ENCODE peak calls at places on chromosome 17, in eight cellular contexts. H is A549, L is cardiac fibroblast, U is right atrium auricular region, W is neuronal stem cell, Q is osteoblast, Y is ascending aorta, I is foreskin fibroblast. X is an unnamed sample.

GRCh38 chr17:79285973-79286372 is 211.3 kb downstream of the ENGASE start:
- DNase-seq in H (no peak), L (no peak), U (no peak), W (no peak), Q (peak; percentile 44), Y (no peak), I (no peak), X (no peak)

GRCh38 chr17:70677783-70678647 is 508.7 kb downstream of the KCNJ2 start:
- DNase-seq in H (no peak), L (no peak), U (no peak), W (no peak), Q (no peak), Y (no peak), I (no peak), X (peak; percentile 17)

GRCh38 chr17:76033139-76033538 is 6.0 kb upstream of the EVPL start:
- DNase-seq in H (no peak), L (no peak), U (no peak), W (no peak), Q (peak; percentile 46), Y (no peak), I (no peak), X (no peak)

GRCh38 chr17:33968350-33969044 is 286.6 kb upstream of the CCL2 start:
- DNase-seq in H (peak; percentile 18), L (no peak), U (no peak), W (no peak), Q (no peak), Y (no peak), I (no peak), X (no peak)

GRCh38 chr17:30148376-30148775 is 31.8 kb downstream of the NSRP1 start:
- DNase-seq in H (no peak), L (no peak), U (no peak), W (no peak), Q (no peak), Y (no peak), I (no peak), X (no peak)

GRCh38 chr17:72296456-72296855 is 175.6 kb downstream of the SOX9 start:
- DNase-seq in H (no peak), L (peak; percentile 31), U (no peak), W (no peak), Q (no peak), Y (no peak), I (peak; percentile 9), X (no peak)

GRCh38 chr17:79836952-79837887 is 2.0 kb downstream of the CBX4 start:
- DNase-seq in H (peak; percentile 94), L (peak; percentile 73), U (peak; percentile 81), W (no peak), Q (peak; percentile 97), Y (no peak), I (peak; percentile 58), X (peak; percentile 83)

GRCh38 chr17:75238684-75239191 is 22.7 kb downstream of the GGA3 start:
- DNase-seq in H (peak; percentile 89), L (peak; percentile 73), U (no peak), W (peak; percentile 44), Q (peak; percentile 96), Y (no peak), I (peak; percentile 51), X (peak; percentile 92)

GRCh38 chr17:76710863-76711611 is at the start of gene MXRA7:
- DNase-seq in H (peak; percentile 49), L (peak; percentile 69), U (peak; percentile 79), W (peak; percentile 53), Q (peak; percentile 97), Y (no peak), I (peak; percentile 61), X (peak; percentile 97)

GRCh38 chr17:17253445-17253844 is 16.5 kb upstream of the FLCN start:
- DNase-seq in H (peak; percentile 25), L (no peak), U (no peak), W (no peak), Q (no peak), Y (no peak), I (no peak), X (no peak)

GRCh38 chr17:4839221-4839620 is 6.1 kb downstream of the MINK1 start:
- DNase-seq in H (no peak), L (no peak), U (no peak), W (no peak), Q (no peak), Y (no peak), I (no peak), X (no peak)

GRCh38 chr17:57808882-57809281 is 41.0 kb downstream of the MRPS23 start:
- DNase-seq in H (no peak), L (no peak), U (no peak), W (no peak), Q (no peak), Y (no peak), I (no peak), X (no peak)

GRCh38 chr17:17216236-17216635 is 10.1 kb upstream of the PLD6 start:
- DNase-seq in H (no peak), L (no peak), U (no peak), W (no peak), Q (peak; percentile 38), Y (no peak), I (no peak), X (peak; percentile 55)

GRCh38 chr17:3012926-3013581 is 50.4 kb downstream of the OR1D5 start:
- DNase-seq in H (peak; percentile 88), L (peak; percentile 67), U (peak; percentile 64), W (peak; percentile 52), Q (no peak), Y (no peak), I (peak; percentile 36), X (peak; percentile 94)

GRCh38 chr17:38959508-38959907 is 7.7 kb downstream of the FBXO47 start:
- DNase-seq in H (no peak), L (no peak), U (no peak), W (no peak), Q (no peak), Y (no peak), I (no peak), X (no peak)

GRCh38 chr17:38958326-38958725 is 8.9 kb downstream of the FBXO47 start:
- DNase-seq in H (no peak), L (peak; percentile 51), U (no peak), W (no peak), Q (no peak), Y (no peak), I (peak; percentile 13), X (no peak)

GRCh38 chr17:38960402-38960801 is 6.8 kb downstream of the FBXO47 start:
- DNase-seq in H (no peak), L (no peak), U (no peak), W (no peak), Q (no peak), Y (no peak), I (no peak), X (no peak)

GRCh38 chr17:38958756-38959155 is 8.4 kb downstream of the FBXO47 start:
- DNase-seq in H (no peak), L (peak; percentile 54), U (no peak), W (no peak), Q (no peak), Y (no peak), I (peak; percentile 8), X (no peak)
- H3K4me3 ChIP-seq in H (no peak overlapping the region), L (no peak overlapping the region), U (no peak overlapping the region), W (no peak overlapping the region), Q (no peak overlapping the region), Y (no peak overlapping the region), I (no peak overlapping the region), X (no peak overlapping the region)

GRCh38 chr17:10034719-10035475 is 129.8 kb upstream of the RCVRN start:
- DNase-seq in H (no peak), L (no peak), U (no peak), W (no peak), Q (no peak), Y (no peak), I (no peak), X (no peak)

GRCh38 chr17:10033449-10033848 is 128.4 kb upstream of the RCVRN start:
- DNase-seq in H (no peak), L (no peak), U (no peak), W (no peak), Q (no peak), Y (no peak), I (no peak), X (no peak)

GRCh38 chr17:10031606-10032005 is 126.5 kb upstream of the RCVRN start:
- DNase-seq in H (no peak), L (no peak), U (no peak), W (no peak), Q (no peak), Y (no peak), I (no peak), X (no peak)

GRCh38 chr17:10032142-10032541 is 127.1 kb upstream of the RCVRN start:
- DNase-seq in H (no peak), L (no peak), U (no peak), W (no peak), Q (no peak), Y (no peak), I (no peak), X (no peak)

DNA sequence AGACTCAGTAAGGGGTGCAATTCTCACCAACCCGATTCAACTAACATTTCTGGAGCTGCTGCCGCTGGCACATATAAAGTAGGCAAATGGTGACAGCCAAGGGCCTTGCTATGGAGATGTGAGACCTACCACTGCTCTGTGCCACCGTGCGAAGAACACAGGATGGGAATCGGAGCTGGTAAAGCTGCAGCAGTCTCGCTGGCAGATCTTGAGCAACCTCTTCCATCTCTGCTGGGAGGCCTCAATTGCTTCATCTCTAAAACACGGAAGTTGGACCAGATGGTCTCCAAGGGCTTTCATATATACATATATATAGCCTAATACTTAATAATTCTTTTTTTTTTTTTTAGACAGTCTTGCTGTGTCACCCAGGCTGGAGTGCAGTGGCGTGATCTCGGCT is 128.9 kb upstream of the RCVRN start:
- DNase-seq in H (no peak), L (no peak), U (peak; percentile 73), W (no peak), Q (no peak), Y (no peak), I (no peak), X (no peak)
- H3K4me3 ChIP-seq in H (no peak overlapping the region), L (no peak overlapping the region), U (peak overlapping the region; percentile 49), W (no peak overlapping the region), Q (no peak overlapping the region), Y (no peak overlapping the region), I (no peak overlapping the region), X (no peak overlapping the region)

GRCh38 chr17:50168319-50168718 is 2.5 kb downstream of the SGCA start:
- DNase-seq in H (no peak), L (no peak), U (no peak), W (no peak), Q (peak; percentile 11), Y (no peak), I (no peak), X (no peak)
- H3K4me3 ChIP-seq in H (no peak overlapping the region), L (no peak overlapping the region), U (no peak overlapping the region), W (no peak overlapping the region), Q (no peak overlapping the region), Y (no peak overlapping the region), I (no peak overlapping the region), X (no peak overlapping the region)

GRCh38 chr17:45874148-45874547 is 20.2 kb upstream of the MAPT start:
- DNase-seq in H (no peak), L (no peak), U (no peak), W (no peak), Q (no peak), Y (no peak), I (no peak), X (no peak)
- H3K4me3 ChIP-seq in H (no peak overlapping the region), L (no peak overlapping the region), U (no peak overlapping the region), W (no peak overlapping the region), Q (no peak overlapping the region), Y (no peak overlapping the region), I (no peak overlapping the region), X (no peak overlapping the region)

DNA sequence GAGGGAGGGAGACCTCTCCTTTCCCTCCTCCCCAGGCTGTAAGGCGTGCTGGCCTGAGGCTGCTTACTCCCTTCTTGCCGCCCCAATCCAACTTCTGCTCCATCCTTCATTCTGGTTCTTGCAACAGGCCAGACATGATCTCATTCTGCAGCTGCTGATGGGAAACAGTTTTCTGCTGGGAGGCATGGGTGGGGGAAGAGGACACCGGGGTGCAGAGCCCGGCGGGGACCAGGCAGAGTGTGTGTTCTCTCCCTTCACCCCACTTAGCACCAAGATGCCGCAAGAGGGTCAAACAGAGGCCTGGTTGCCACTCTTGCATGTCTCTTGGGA is 1.4 kb downstream of the SARM1 start:
- DNase-seq in H (no peak), L (no peak), U (no peak), W (no peak), Q (no peak), Y (no peak), I (no peak), X (no peak)
- H3K4me3 ChIP-seq in H (no peak overlapping the region), L (peak overlapping the region; percentile 63), U (no peak overlapping the region), W (no peak overlapping the region), Q (no peak overlapping the region), Y (peak overlapping the region; percentile 70), I (peak overlapping the region; percentile 70), X (no peak overlapping the region)

X was measured in H7.